ENCODE peak calls at places on chromosomes 1 and 21, in seven cellular contexts. I, C, E, R, F, N and P are unnamed samples.

GRCh38 chr1:14980801-14981200 is 172.7 kb upstream of the TMEM51 start:
- DNase-seq in I (peak), C (no peak), E (no peak), R (no peak), F (peak), N (peak), P (no peak)

GRCh38 chr1:190478193-190479007 is 736 bp upstream of the BRINP3 start:
- DNase-seq in I (peak), C (no peak), E (peak), R (no peak), F (no peak), N (peak), P (no peak)

GRCh38 chr1:5415621-5416020 is 576.6 kb downstream of the NPHP4 start:
- DNase-seq in I (no peak), C (no peak), E (no peak), R (no peak), F (no peak), N (no peak), P (no peak)

GRCh38 chr1:47659141-47659540 is 221.3 kb downstream of the FOXD2 start:
- DNase-seq in I (no peak), C (peak), E (peak), R (no peak), F (no peak), N (no peak), P (no peak)

GRCh38 chr21:41972511-41973205 is 18.8 kb upstream of the C2CD2 start:
- DNase-seq in I (no peak), C (no peak), E (no peak), R (no peak), F (no peak), N (no peak), P (no peak)

GRCh38 chr1:54645806-54646676 is 4.5 kb downstream of the MROH7 start:
- DNase-seq in I (peak), C (peak), E (no peak), R (no peak), F (peak), N (no peak), P (no peak)

GRCh38 chr1:169538998-169539871 is 47.0 kb downstream of the F5 start:
- DNase-seq in I (peak), C (no peak), E (no peak), R (peak), F (no peak), N (peak), P (no peak)

GRCh38 chr1:56920551-56920950 is 45.3 kb downstream of the C8B start:
- DNase-seq in I (no peak), C (no peak), E (no peak), R (no peak), F (no peak), N (no peak), P (no peak)

GRCh38 chr1:12594966-12595838 is 22.8 kb downstream of the DHRS3 start:
- DNase-seq in I (peak), C (peak), E (no peak), R (no peak), F (no peak), N (peak), P (no peak)

GRCh38 chr1:244552336-244552735 is 91.3 kb downstream of the CATSPERE start:
- DNase-seq in I (no peak), C (no peak), E (no peak), R (no peak), F (no peak), N (no peak), P (no peak)

GRCh38 chr1:205678286-205679111 is 1.8 kb downstream of the SLC45A3 start:
- DNase-seq in I (peak), C (no peak), E (no peak), R (no peak), F (no peak), N (no peak), P (no peak)

GRCh38 chr1:190179817-190180216 is 297.8 kb downstream of the BRINP3 start:
- DNase-seq in I (peak), C (no peak), E (no peak), R (no peak), F (no peak), N (peak), P (no peak)

GRCh38 chr1:153881764-153882163 is 41.0 kb downstream of the GATAD2B start:
- DNase-seq in I (peak), C (no peak), E (no peak), R (no peak), F (no peak), N (peak), P (no peak)

GRCh38 chr1:25873120-25873519 is 2.4 kb downstream of the PAQR7 start:
- DNase-seq in I (no peak), C (no peak), E (no peak), R (no peak), F (no peak), N (no peak), P (no peak)

GRCh38 chr1:234750922-234751595 is 141.1 kb upstream of the IRF2BP2 start:
- DNase-seq in I (no peak), C (no peak), E (no peak), R (no peak), F (no peak), N (no peak), P (no peak)

GRCh38 chr1:234322979-234323378 is 50.3 kb upstream of the COA6 start:
- DNase-seq in I (peak), C (no peak), E (no peak), R (no peak), F (no peak), N (peak), P (peak)

GRCh38 chr1:151715726-151716404 is 738 bp downstream of the CELF3 start:
- DNase-seq in I (no peak), C (no peak), E (no peak), R (no peak), F (no peak), N (no peak), P (no peak)

GRCh38 chr1:231326248-231326647 is 11.4 kb downstream of the EXOC8 start:
- DNase-seq in I (no peak), C (no peak), E (no peak), R (no peak), F (no peak), N (no peak), P (no peak)

GRCh38 chr1:74953622-74954021 is 180.6 kb upstream of the LHX8 start:
- DNase-seq in I (no peak), C (no peak), E (no peak), R (no peak), F (no peak), N (no peak), P (no peak)

DNA sequence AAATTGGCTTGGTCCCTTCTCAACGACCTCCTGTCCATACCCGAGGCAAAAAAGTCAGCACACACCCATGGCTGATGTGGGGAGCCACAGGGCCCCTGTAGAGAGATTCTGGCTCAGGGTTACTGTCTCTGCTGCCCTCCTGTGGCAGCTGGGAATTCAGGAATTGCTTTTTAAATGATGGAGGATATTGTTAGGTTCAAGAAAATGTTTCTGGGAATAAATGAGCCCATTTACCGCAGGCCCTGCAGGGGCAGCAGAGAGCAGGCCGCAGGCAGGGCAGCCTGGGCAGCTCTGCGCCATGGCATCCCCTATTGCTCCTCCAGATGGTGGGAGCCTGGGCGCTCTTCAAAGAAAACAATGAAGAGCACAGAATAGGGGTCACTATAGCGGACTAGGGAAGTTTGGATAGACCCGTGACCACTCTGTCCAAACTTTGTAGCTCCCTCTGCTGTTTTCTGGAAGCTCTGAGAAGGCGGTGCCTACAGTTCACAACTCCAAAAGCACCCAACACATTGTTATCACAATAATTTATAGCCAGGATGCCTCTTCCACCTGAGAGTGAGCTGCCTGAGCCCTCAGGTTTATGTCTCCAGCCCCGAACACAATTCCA is 201.1 kb downstream of the BACH1 start:
- DNase-seq in I (peak), C (no peak), E (no peak), R (no peak), F (no peak), N (peak), P (peak)
- TF ChIP-seq CTCF in I (peak), C (no peak), E (peak), R (peak), F (no peak), N (peak), P (peak)

GRCh38 chr1:43904660-43905551 is 28.7 kb upstream of the ARTN start:
- DNase-seq in I (no peak), C (no peak), E (no peak), R (no peak), F (no peak), N (no peak), P (no peak)

GRCh38 chr1:43912607-43913006 is 21.0 kb upstream of the ARTN start:
- DNase-seq in I (peak), C (no peak), E (no peak), R (peak), F (no peak), N (peak), P (no peak)

GRCh38 chr1:43910359-43910758 is 23.2 kb upstream of the ARTN start:
- DNase-seq in I (no peak), C (no peak), E (no peak), R (no peak), F (no peak), N (no peak), P (no peak)

GRCh38 chr1:43908226-43908625 is 25.4 kb upstream of the ARTN start:
- DNase-seq in I (no peak), C (no peak), E (no peak), R (no peak), F (no peak), N (no peak), P (no peak)

DNA sequence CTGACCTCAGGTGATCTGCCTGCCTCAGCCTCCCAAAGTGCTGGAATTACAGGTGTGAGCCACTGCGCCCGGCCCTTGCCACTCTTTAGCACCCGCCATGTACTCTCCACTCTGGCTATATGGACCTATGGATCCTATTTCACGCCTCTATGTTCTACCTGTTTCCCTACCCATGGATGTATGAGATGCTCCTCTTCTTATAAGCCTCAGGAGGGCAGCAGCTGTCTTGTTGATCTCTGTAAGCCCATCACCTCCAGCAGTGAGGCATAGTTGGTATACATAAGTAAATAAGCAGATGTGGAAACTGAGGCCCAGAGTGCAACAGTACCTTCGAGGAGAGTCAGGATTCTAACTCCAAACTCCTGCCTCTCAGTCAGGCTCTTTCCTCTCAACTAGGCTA is 24.7 kb upstream of the ARTN start:
- DNase-seq in I (no peak), C (no peak), E (no peak), R (no peak), F (no peak), N (no peak), P (no peak)
- TF ChIP-seq CTCF in I (no peak), C (no peak), E (no peak), R (no peak), F (no peak), N (peak), P (no peak)

DNA sequence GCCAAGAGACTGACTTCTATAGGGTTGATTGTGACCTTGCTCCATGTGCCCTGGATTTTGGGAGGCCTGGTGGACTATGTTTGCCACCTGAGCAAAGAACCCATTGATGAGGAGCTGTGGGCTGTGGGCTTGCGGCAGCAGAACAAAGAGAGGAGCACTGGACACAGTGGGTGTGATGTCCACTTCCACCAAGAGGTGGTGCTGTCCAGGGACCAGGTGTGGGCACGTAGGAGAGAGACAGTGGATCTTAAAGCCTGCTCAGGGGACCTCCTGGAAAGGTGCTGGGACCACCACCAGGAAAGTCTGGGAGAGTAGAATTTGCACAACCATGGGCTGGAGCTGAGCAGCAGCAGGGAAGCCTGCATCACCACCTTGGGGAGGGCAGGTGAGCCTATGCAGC is 106.7 kb upstream of the ETS2 start:
- DNase-seq in I (no peak), C (no peak), E (no peak), R (no peak), F (no peak), N (no peak), P (no peak)
- TF ChIP-seq CTCF in I (no peak), C (no peak), E (no peak), R (peak), F (no peak), N (peak), P (no peak)

GRCh38 chr1:27102707-27103468 is 52.0 kb downstream of the SLC9A1 start:
- DNase-seq in I (peak), C (peak), E (peak), R (no peak), F (peak), N (peak), P (peak)
- TF ChIP-seq CTCF in I (peak), C (peak), E (peak), R (peak), F (peak), N (peak), P (peak)

GRCh38 chr1:39539252-39539790 is 37.3 kb downstream of the PABPC4 start:
- DNase-seq in I (peak), C (peak), E (peak), R (peak), F (peak), N (peak), P (peak)
- TF ChIP-seq CTCF in I (peak), C (peak), E (peak), R (peak), F (peak), N (peak), P (peak)

GRCh38 chr1:188715566-188715965 is 1762.1 kb downstream of the BRINP3 start:
- DNase-seq in I (no peak), C (no peak), E (no peak), R (no peak), F (no peak), N (no peak), P (no peak)
- TF ChIP-seq CTCF in I (no peak), C (no peak), E (no peak), R (no peak), F (no peak), N (no peak), P (no peak)

GRCh38 chr21:16460936-16461335 is 731.2 kb downstream of the USP25 start:
- DNase-seq in I (no peak), C (no peak), E (no peak), R (no peak), F (no peak), N (no peak), P (no peak)
- TF ChIP-seq CTCF in I (no peak), C (no peak), E (no peak), R (no peak), F (no peak), N (peak), P (no peak)

GRCh38 chr1:34901919-34902318 is 27.5 kb downstream of the DLGAP3 start:
- DNase-seq in I (no peak), C (no peak), E (no peak), R (no peak), F (no peak), N (no peak), P (no peak)
- TF ChIP-seq CTCF in I (no peak), C (no peak), E (no peak), R (no peak), F (no peak), N (no peak), P (no peak)

GRCh38 chr1:200302192-200302892 is 107.5 kb downstream of the ZNF281 start:
- DNase-seq in I (peak), C (no peak), E (peak), R (no peak), F (peak), N (peak), P (peak)
- TF ChIP-seq CTCF in I (peak), C (no peak), E (no peak), R (no peak), F (no peak), N (no peak), P (no peak)

GRCh38 chr1:17245926-17246325 is 3.0 kb upstream of the PADI3 start:
- DNase-seq in I (no peak), C (no peak), E (no peak), R (no peak), F (no peak), N (no peak), P (no peak)
- TF ChIP-seq CTCF in I (no peak), C (no peak), E (no peak), R (no peak), F (no peak), N (no peak), P (no peak)